ENCODE peak calls at places on chromosomes 7 and 10, in six cellular contexts. I is IMR-90, P is testis, S is upper lobe of right lung, R is colonic mucosa, M is heart right ventricle. X is an unnamed sample.

GRCh38 chr10:110395350-110396283 is 90.9 kb upstream of the SMNDC1 start:
- DNase-seq in I (peak; percentile 99), P (peak; percentile 48), S (no peak), R (peak; percentile 90), M (no peak), X (peak; percentile 62)

GRCh38 chr10:28558923-28559508 is 26.1 kb downstream of the WAC start:
- DNase-seq in I (peak; percentile 27), P (no peak), S (no peak), R (no peak), M (no peak), X (no peak)

GRCh38 chr7:28625446-28625845 is 213.1 kb downstream of the CREB5 start:
- DNase-seq in I (peak; percentile 15), P (no peak), S (no peak), R (no peak), M (no peak), X (no peak)

GRCh38 chr7:117008849-117009531 is 55.7 kb downstream of the ST7 start:
- DNase-seq in I (peak; percentile 69), P (no peak), S (no peak), R (no peak), M (no peak), X (peak; percentile 39)

GRCh38 chr7:91517408-91517807 is 253.2 kb downstream of the FZD1 start:
- DNase-seq in I (no peak), P (no peak), S (no peak), R (no peak), M (no peak), X (no peak)

GRCh38 chr10:73780966-73781365 is 882 bp upstream of the CHCHD1 start:
- DNase-seq in I (peak; percentile 7), P (no peak), S (no peak), R (peak; percentile 44), M (no peak), X (no peak)

GRCh38 chr10:99869581-99869980 is 87.1 kb downstream of the ABCC2 start:
- DNase-seq in I (no peak), P (no peak), S (no peak), R (no peak), M (no peak), X (no peak)

GRCh38 chr7:25073451-25073850 is 51.6 kb downstream of the CYCS start:
- DNase-seq in I (peak; percentile 86), P (peak; percentile 42), S (no peak), R (no peak), M (no peak), X (no peak)

GRCh38 chr7:116630357-116630756 is 41.6 kb upstream of the MET start:
- DNase-seq in I (no peak), P (no peak), S (no peak), R (no peak), M (no peak), X (peak; percentile 14)

GRCh38 chr7:91657386-91658120 is 222.9 kb downstream of the MTERF1 start:
- DNase-seq in I (no peak), P (no peak), S (no peak), R (no peak), M (no peak), X (no peak)

GRCh38 chr10:7857259-7857658 is 39.0 kb downstream of the TAF3 start:
- DNase-seq in I (no peak), P (peak; percentile 43), S (no peak), R (no peak), M (no peak), X (no peak)

GRCh38 chr7:8724080-8724718 is 290.8 kb downstream of the NXPH1 start:
- DNase-seq in I (no peak), P (peak; percentile 80), S (no peak), R (peak; percentile 42), M (no peak), X (no peak)

GRCh38 chr7:147088916-147089315 is 972.3 kb downstream of the CNTNAP2 start:
- DNase-seq in I (no peak), P (no peak), S (no peak), R (no peak), M (no peak), X (no peak)

GRCh38 chr7:21642422-21642821 is 99.6 kb downstream of the DNAH11 start:
- DNase-seq in I (no peak), P (no peak), S (no peak), R (no peak), M (no peak), X (no peak)

GRCh38 chr10:123847686-123848432 is 43.7 kb downstream of the CPXM2 start:
- DNase-seq in I (no peak), P (no peak), S (no peak), R (no peak), M (no peak), X (no peak)

GRCh38 chr7:77699056-77699455 is 2.8 kb downstream of the RSBN1L start:
- DNase-seq in I (no peak), P (no peak), S (no peak), R (no peak), M (no peak), X (peak; percentile 54)

GRCh38 chr7:132942721-132943120 is 139.2 kb downstream of the CHCHD3 start:
- DNase-seq in I (no peak), P (no peak), S (no peak), R (no peak), M (no peak), X (no peak)

GRCh38 chr7:137908106-137908505 is 61.3 kb upstream of the DGKI start:
- DNase-seq in I (no peak), P (no peak), S (no peak), R (no peak), M (no peak), X (no peak)
- H3K36me3 ChIP-seq in I (peaks cover 67% of the 10 kb centered on the region), P (no peaks in the 10 kb centered on the region), S (peaks cover 93% of the 10 kb centered on the region), R (peaks cover 7% of the 10 kb centered on the region), M (no peaks in the 10 kb centered on the region), X (peaks cover 28% of the 10 kb centered on the region)

DNA sequence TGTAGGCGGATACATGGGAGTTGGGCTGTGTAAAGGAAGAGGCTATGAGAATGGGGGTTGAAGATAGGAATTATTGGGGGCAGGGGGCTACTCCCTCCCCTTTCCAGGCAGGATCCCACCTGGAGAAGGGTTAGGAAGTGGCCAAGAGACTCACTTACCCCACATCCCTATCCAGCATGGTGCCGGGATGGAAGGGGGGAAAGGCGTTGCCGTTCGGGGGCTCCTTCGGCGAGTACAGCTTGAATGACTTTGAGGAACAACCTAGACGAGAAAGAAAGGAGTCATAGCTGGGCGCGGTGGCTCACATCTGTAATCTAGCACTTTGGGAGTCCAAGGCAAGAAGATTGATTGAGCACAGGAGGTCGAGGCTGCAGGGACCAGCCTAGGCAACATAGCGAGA is 8.9 kb downstream of the LDB1 start:
- DNase-seq in I (no peak), P (no peak), S (no peak), R (no peak), M (no peak), X (no peak)
- H3K36me3 ChIP-seq in I (peaks cover 53% of the 10 kb centered on the region), P (no peaks in the 10 kb centered on the region), S (peaks cover 53% of the 10 kb centered on the region), R (peaks cover 30% of the 10 kb centered on the region), M (peaks cover 15% of the 10 kb centered on the region), X (peaks cover 33% of the 10 kb centered on the region)

DNA sequence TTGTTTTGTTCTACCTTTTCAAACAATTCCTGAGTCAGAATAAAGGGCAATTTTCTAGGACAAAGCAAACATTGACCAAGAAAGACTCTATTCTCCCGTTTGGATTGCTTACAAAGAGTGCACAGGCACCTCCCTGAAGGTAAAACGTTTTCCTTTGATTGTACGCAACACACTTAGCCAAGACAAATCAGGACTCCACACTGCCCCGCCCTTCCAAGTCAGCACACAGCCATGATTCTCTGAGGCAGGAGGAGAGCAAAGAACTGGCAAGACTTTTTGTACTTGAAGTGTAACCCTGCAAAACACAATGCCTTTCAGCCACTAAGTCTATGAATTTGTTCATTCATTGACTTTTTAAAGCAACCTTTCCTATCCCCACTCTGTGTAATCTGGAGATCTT is 85.0 kb upstream of the FAM180A start:
- DNase-seq in I (no peak), P (no peak), S (no peak), R (no peak), M (no peak), X (no peak)
- H3K36me3 ChIP-seq in I (no peaks in the 10 kb centered on the region), P (no peaks in the 10 kb centered on the region), S (no peaks in the 10 kb centered on the region), R (no peaks in the 10 kb centered on the region), M (no peaks in the 10 kb centered on the region), X (no peaks in the 10 kb centered on the region)

GRCh38 chr7:45068236-45069023 is 20.3 kb downstream of the NACAD start:
- DNase-seq in I (no peak), P (no peak), S (no peak), R (peak; percentile 67), M (no peak), X (no peak)

GRCh38 chr7:45067582-45067981 is 21.2 kb downstream of the NACAD start:
- DNase-seq in I (no peak), P (no peak), S (no peak), R (no peak), M (no peak), X (no peak)

GRCh38 chr7:45066409-45066808 is 22.4 kb downstream of the NACAD start:
- DNase-seq in I (no peak), P (no peak), S (no peak), R (no peak), M (no peak), X (no peak)

GRCh38 chr7:45064047-45064725 is 24.6 kb downstream of the NACAD start:
- DNase-seq in I (no peak), P (no peak), S (no peak), R (no peak), M (no peak), X (no peak)

DNA sequence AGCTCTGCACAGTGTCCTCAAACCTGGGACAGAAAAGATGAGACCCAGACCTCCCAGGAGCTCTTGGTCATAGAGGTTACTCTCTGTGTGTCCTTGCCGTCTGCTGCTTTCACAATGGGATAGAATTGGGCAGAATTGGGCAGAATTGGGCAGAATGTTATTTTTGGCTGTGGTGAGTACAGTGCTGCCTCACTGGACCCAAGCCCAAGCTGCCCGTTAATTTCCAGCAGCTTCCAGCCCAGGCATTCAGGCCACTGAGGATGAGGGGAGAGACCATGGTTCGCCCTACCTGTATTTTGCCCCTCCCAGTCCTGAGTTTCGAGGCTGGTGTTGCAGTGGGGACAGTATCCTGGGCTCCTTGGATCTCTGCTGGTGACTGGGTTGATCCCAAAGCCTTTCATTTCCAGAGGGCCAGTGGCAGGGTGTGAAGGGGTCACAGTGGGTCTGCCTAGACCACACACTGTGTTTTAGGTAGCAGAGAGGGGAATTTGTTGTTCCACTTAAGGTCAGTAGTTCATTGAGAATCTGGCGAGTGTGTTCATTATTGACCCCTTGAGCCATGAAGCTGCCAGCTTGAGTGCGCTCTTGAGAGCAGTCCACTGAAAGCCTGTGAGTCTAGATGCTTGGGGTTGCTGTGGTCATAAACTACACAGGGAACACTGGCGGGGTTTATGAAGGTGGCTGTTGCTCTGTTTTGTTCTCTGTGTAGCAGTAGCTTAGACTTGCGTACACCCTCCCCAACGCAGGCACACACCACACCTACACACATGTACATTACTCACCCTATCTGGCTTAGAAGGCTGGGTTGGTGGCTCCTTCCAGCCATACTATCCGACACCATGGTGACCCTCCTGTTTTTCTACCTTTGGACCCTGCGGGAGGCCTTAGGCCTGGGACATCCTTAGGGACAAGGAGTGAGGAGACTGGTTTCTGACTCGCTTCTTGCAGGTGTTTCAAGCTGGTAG is 23.5 kb downstream of the NACAD start:
- DNase-seq in I (no peak), P (no peak), S (no peak), R (no peak), M (no peak), X (no peak)
- H3K36me3 ChIP-seq in I (peaks cover 47% of the 10 kb centered on the region), P (no peaks in the 10 kb centered on the region), S (peaks cover 55% of the 10 kb centered on the region), R (no peaks in the 10 kb centered on the region), M (no peaks in the 10 kb centered on the region), X (peaks cover 33% of the 10 kb centered on the region)

X was measured in GM06990.